ENCODE peak calls at places on chromosomes 5 and 9, in seven cellular contexts. H is GM23248, T is GM12878, N is PC-9, F is cardiac fibroblast, S is sigmoid colon, E is tibial nerve. Q is an unnamed sample.
A peak's percentile ranks its signal among the peaks of the same experiment; 100 is the strongest.

GRCh38 chr9:127963359-127964064 is 17.3 kb downstream of the EEIG1 start:
- DNase-seq in E (no peak), S (peak; percentile 91), N (no peak), H (no peak), F (no peak), T (no peak), Q (no peak)

GRCh38 chr5:129063483-129064136 is 30.9 kb upstream of the ISOC1 start:
- DNase-seq in T (no peak), E (no peak), F (peak; percentile 33), N (no peak), H (no peak), S (no peak), Q (peak; percentile 31)

GRCh38 chr5:73376618-73377170 is 71.9 kb downstream of the FOXD1 start:
- DNase-seq in S (no peak), N (no peak), E (no peak), F (peak; percentile 62), T (no peak), H (peak; percentile 78), Q (no peak)

GRCh38 chr9:131868766-131869165 is 128.9 kb upstream of the RAPGEF1 start:
- DNase-seq in T (no peak), F (no peak), N (no peak), S (no peak), H (peak; percentile 32), E (no peak), Q (no peak)

GRCh38 chr5:179129607-179130071 is 69.5 kb downstream of the ZNF354C start:
- DNase-seq in H (no peak), F (no peak), E (no peak), T (no peak), S (no peak), N (no peak), Q (no peak)

GRCh38 chr5:14250094-14250777 is 107.1 kb downstream of the TRIO start:
- DNase-seq in H (peak; percentile 93), T (no peak), E (peak; percentile 52), S (peak; percentile 93), F (peak; percentile 85), N (no peak), Q (peak; percentile 72)

GRCh38 chr9:94837404-94837803 is 110.9 kb downstream of the AOPEP start:
- DNase-seq in E (no peak), F (no peak), H (no peak), T (no peak), N (no peak), S (no peak), Q (no peak)

GRCh38 chr9:4662108-4662988 is at the start of gene PLPP6:
- DNase-seq in H (peak; percentile 94), E (peak; percentile 84), T (peak; percentile 52), F (peak; percentile 82), S (peak; percentile 93), N (peak; percentile 83), Q (peak; percentile 30)

GRCh38 chr5:139670369-139671095 is 22.4 kb downstream of the CXXC5 start:
- DNase-seq in H (no peak), F (no peak), T (peak; percentile 90), E (no peak), N (no peak), S (no peak), Q (no peak)

GRCh38 chr5:106873558-106873957 is 797.2 kb downstream of the EFNA5 start:
- DNase-seq in E (no peak), T (no peak), S (no peak), H (no peak), N (no peak), F (peak; percentile 13), Q (no peak)

GRCh38 chr5:149080294-149080693 is 17.4 kb upstream of the SH3TC2 start:
- DNase-seq in S (no peak), E (no peak), T (no peak), F (no peak), H (no peak), N (no peak), Q (no peak)

GRCh38 chr5:86500947-86501346 is 116.8 kb upstream of the COX7C start:
- DNase-seq in E (no peak), S (no peak), H (no peak), N (no peak), T (no peak), F (no peak), Q (no peak)

GRCh38 chr5:157745041-157745456 is 1.5 kb downstream of the LSM11 start:
- DNase-seq in E (no peak), T (no peak), S (no peak), H (no peak), N (no peak), F (no peak), Q (no peak)

DNA sequence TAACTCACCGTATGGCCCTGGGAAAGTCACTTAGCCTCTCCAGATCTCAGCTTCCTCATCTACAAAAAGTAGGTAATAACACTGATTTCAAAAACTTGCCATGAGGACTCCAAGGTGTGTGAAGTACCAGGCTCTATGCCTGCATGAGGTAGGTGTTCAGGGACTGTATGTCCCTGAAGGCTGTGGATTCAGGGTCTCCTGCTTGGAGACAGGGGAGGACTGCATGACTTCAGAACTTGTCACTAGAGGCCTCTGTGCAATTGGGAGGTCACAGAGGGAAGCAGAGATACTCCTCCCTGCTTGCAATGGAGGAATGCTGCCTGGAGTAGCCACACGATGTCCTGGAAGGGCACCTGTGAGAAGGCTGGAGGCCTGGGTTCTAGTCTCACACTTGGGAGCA is 2.2 kb downstream of the PDGFRB start:
- DNase-seq in T (no peak), N (no peak), E (no peak), F (no peak), H (no peak), S (no peak), Q (no peak)
- H3K4me3 ChIP-seq in T (no peak overlapping the region), N (no peak overlapping the region), E (peak overlapping the region; percentile 59), F (peak overlapping the region; percentile 77), H (peak overlapping the region; percentile 96), S (peak overlapping the region; percentile 54), Q (peak overlapping the region; percentile 78)

GRCh38 chr5:1874348-1874747 is 8.4 kb downstream of the IRX4 start:
- DNase-seq in N (no peak), T (no peak), S (no peak), F (no peak), E (no peak), H (no peak), Q (no peak)
- H3K4me3 ChIP-seq in N (no peak overlapping the region), T (no peak overlapping the region), S (no peak overlapping the region), F (no peak overlapping the region), E (no peak overlapping the region), H (no peak overlapping the region), Q (no peak overlapping the region)

GRCh38 chr5:64766934-64767333 is 1.6 kb downstream of the SREK1IP1 start:
- DNase-seq in S (no peak), E (no peak), N (no peak), H (no peak), T (no peak), F (no peak), Q (no peak)
- H3K4me3 ChIP-seq in S (peak overlapping the region; percentile 64), E (peak overlapping the region; percentile 70), N (peak overlapping the region; percentile 86), H (peak overlapping the region; percentile 99), T (peak overlapping the region; percentile 94), F (peak overlapping the region; percentile 84), Q (peak overlapping the region; percentile 90)

GRCh38 chr9:34559616-34560546 is 29.6 kb downstream of the CNTFR start:
- DNase-seq in S (no peak), T (no peak), E (peak; percentile 37), N (no peak), F (peak; percentile 72), H (peak; percentile 81), Q (no peak)
- H3K4me3 ChIP-seq in S (no peak overlapping the region), T (no peak overlapping the region), E (no peak overlapping the region), N (no peak overlapping the region), F (no peak overlapping the region), H (no peak overlapping the region), Q (no peak overlapping the region)